ENCODE peak calls at places on chromosomes 6 and 20, in four cellular contexts. K is activated CD4-positive, alpha-beta T cell treated with anti-CD3 and anti-CD28 coated beads, Interleukin-2, amount 50 U/mL, for 1 hour; D is lower leg skin; X is CD8-positive, alpha-beta memory T cell. W is an unnamed sample.

GRCh38 chr20:58005581-58006345 is 222.7 kb downstream of the ANKRD60 start:
- DNase-seq in K (no peak), X (no peak), D (no peak), W (no peak)

GRCh38 chr6:113055086-113055485 is 708.0 kb downstream of the RFPL4B start:
- DNase-seq in K (no peak), D (no peak), X (no peak), W (no peak)

GRCh38 chr6:72715119-72715518 is 93.3 kb downstream of the KCNQ5 start:
- DNase-seq in X (no peak), K (no peak), D (no peak), W (no peak)

GRCh38 chr6:35452186-35453090 is at the start of gene FANCE:
- DNase-seq in X (peak), D (peak), K (peak), W (peak)

GRCh38 chr6:169587992-169588391 is 113.8 kb downstream of the WDR27 start:
- DNase-seq in K (no peak), D (no peak), X (no peak), W (no peak)

GRCh38 chr6:47733879-47734558 is 35.6 kb downstream of the ADGRF4 start:
- DNase-seq in K (no peak), D (no peak), X (no peak), W (no peak)

GRCh38 chr6:83192456-83192855 is 609 bp downstream of the PGM3 start:
- DNase-seq in K (no peak), D (no peak), X (no peak), W (peak)

GRCh38 chr6:118509009-118509617 is 39.0 kb upstream of the PLN start:
- DNase-seq in D (no peak), K (no peak), X (no peak), W (peak)

GRCh38 chr6:137697267-137697938 is 169.7 kb upstream of the TNFAIP3 start:
- DNase-seq in X (no peak), K (no peak), D (no peak), W (peak)

GRCh38 chr6:55290736-55291135 is 36.5 kb upstream of the GFRAL start:
- DNase-seq in K (no peak), D (no peak), X (no peak), W (no peak)

GRCh38 chr20:9474835-9475413 is 39.5 kb upstream of the LAMP5 start:
- DNase-seq in K (no peak), X (no peak), D (no peak), W (peak)

GRCh38 chr6:33607784-33608161 is 13.3 kb upstream of the ITPR3 start:
- DNase-seq in D (no peak), X (no peak), K (peak), W (no peak)

GRCh38 chr6:140774080-140774505 is 1358.6 kb upstream of the GJE1 start:
- DNase-seq in D (no peak), X (no peak), K (no peak), W (peak)

GRCh38 chr6:45327956-45328522 is at the start of gene RUNX2:
- DNase-seq in X (peak), K (no peak), D (no peak), W (peak)

GRCh38 chr6:90375681-90376439 is 79.2 kb upstream of the BACH2 start:
- DNase-seq in K (no peak), D (no peak), X (no peak), W (peak)

GRCh38 chr6:25583099-25583498 is 68.9 kb upstream of the SCGN start:
- DNase-seq in K (no peak), X (no peak), D (no peak), W (no peak)

GRCh38 chr20:44746367-44747165 is 901 bp downstream of the KCNK15 start:
- DNase-seq in D (no peak), X (no peak), K (no peak), W (no peak)

GRCh38 chr20:12941025-12941424 is 67.7 kb upstream of the SPTLC3 start:
- DNase-seq in D (no peak), K (no peak), X (no peak), W (no peak)

GRCh38 chr6:128567029-128567428 is 46.6 kb upstream of the PTPRK start:
- DNase-seq in D (no peak), X (no peak), K (no peak), W (peak)

GRCh38 chr6:112502348-112503130 is 155.4 kb downstream of the RFPL4B start:
- DNase-seq in K (no peak), D (no peak), X (no peak), W (peak)

GRCh38 chr20:49852522-49853055 is 40.0 kb downstream of the SLC9A8 start:
- DNase-seq in X (no peak), K (no peak), D (no peak), W (no peak)

GRCh38 chr6:166253277-166254229 is 54.6 kb downstream of the PRR18 start:
- DNase-seq in X (peak), K (peak), D (no peak), W (no peak)

GRCh38 chr6:44142835-44143234 is 15.5 kb downstream of the TMEM63B start:
- DNase-seq in X (no peak), K (no peak), D (no peak), W (no peak)

GRCh38 chr20:2798814-2799213 is 1.6 kb downstream of the CPXM1 start:
- DNase-seq in D (no peak), X (no peak), K (no peak), W (no peak)

GRCh38 chr6:131182991-131183425 is 47.7 kb downstream of the AKAP7 start:
- DNase-seq in D (no peak), K (peak), X (peak), W (peak)

GRCh38 chr6:164347455-164347854 is 932.9 kb downstream of the QKI start:
- DNase-seq in K (no peak), X (no peak), D (no peak), W (no peak)

GRCh38 chr20:8778387-8778786 is 290.5 kb upstream of the PLCB4 start:
- DNase-seq in D (no peak), K (no peak), X (no peak), W (no peak)

GRCh38 chr6:28658475-28659249 is 133.0 kb downstream of the GPX5 start:
- DNase-seq in K (no peak), D (no peak), X (no peak), W (peak)